ENCODE peak calls at places on chromosome 17, in five cellular contexts. One of them, this sample, is unnamed.

GRCh38 chr17:27533874-27534815 is 77.9 kb downstream of the KSR1 start:
- DNase-seq in caudate nucleus: no peak
- DNase-seq in transverse colon: peak; percentile 33
- DNase-seq in OCI-LY7: no peak
- DNase-seq in coronary artery: no peak
- DNase-seq in this sample: no peak

GRCh38 chr17:10661377-10661906 is 4.3 kb upstream of the MYH3 start:
- DNase-seq in OCI-LY7: no peak
- DNase-seq in caudate nucleus: no peak
- DNase-seq in transverse colon: no peak
- DNase-seq in coronary artery: no peak
- DNase-seq in this sample: no peak

GRCh38 chr17:29760279-29760721 is 137.6 kb upstream of the CORO6 start:
- DNase-seq in caudate nucleus: no peak
- DNase-seq in coronary artery: no peak
- DNase-seq in OCI-LY7: peak; percentile 67
- DNase-seq in transverse colon: peak; percentile 29
- DNase-seq in this sample: no peak

GRCh38 chr17:4453821-4454591 is 20.3 kb downstream of the SPNS3 start:
- DNase-seq in transverse colon: no peak
- DNase-seq in coronary artery: no peak
- DNase-seq in OCI-LY7: no peak
- DNase-seq in caudate nucleus: no peak
- DNase-seq in this sample: no peak

GRCh38 chr17:13520899-13521572 is 80.7 kb downstream of the HS3ST3A1 start:
- DNase-seq in caudate nucleus: no peak
- DNase-seq in coronary artery: no peak
- DNase-seq in OCI-LY7: no peak
- DNase-seq in transverse colon: no peak
- DNase-seq in this sample: no peak

GRCh38 chr17:21019976-21020575 is 22.7 kb downstream of the USP22 start:
- DNase-seq in caudate nucleus: no peak
- DNase-seq in OCI-LY7: peak; percentile 71
- DNase-seq in transverse colon: peak; percentile 39
- DNase-seq in coronary artery: no peak
- DNase-seq in this sample: no peak

GRCh38 chr17:82930043-82930923 is 90.5 kb upstream of the ZNF750 start:
- DNase-seq in coronary artery: peak; percentile 61
- DNase-seq in OCI-LY7: no peak
- DNase-seq in caudate nucleus: no peak
- DNase-seq in transverse colon: peak; percentile 4
- DNase-seq in this sample: no peak

GRCh38 chr17:78132086-78132676 is 1.6 kb downstream of the TMC8 start:
- DNase-seq in caudate nucleus: no peak
- DNase-seq in OCI-LY7: peak; percentile 80
- DNase-seq in transverse colon: peak; percentile 83
- DNase-seq in coronary artery: no peak
- DNase-seq in this sample: no peak

GRCh38 chr17:74922694-74923537 is at the start of gene USH1G:
- DNase-seq in OCI-LY7: no peak
- DNase-seq in coronary artery: no peak
- DNase-seq in caudate nucleus: no peak
- DNase-seq in transverse colon: peak; percentile 17
- DNase-seq in this sample: no peak

GRCh38 chr17:77235370-77236080 is 94.8 kb downstream of the SEC14L1 start:
- DNase-seq in transverse colon: no peak
- DNase-seq in OCI-LY7: no peak
- DNase-seq in caudate nucleus: no peak
- DNase-seq in coronary artery: no peak
- DNase-seq in this sample: peak; percentile 46

GRCh38 chr17:17313350-17313991 is 10.3 kb downstream of the NT5M start:
- DNase-seq in OCI-LY7: peak; percentile 74
- DNase-seq in caudate nucleus: no peak
- DNase-seq in transverse colon: peak; percentile 70
- DNase-seq in coronary artery: no peak
- DNase-seq in this sample: no peak

GRCh38 chr17:83185023-83186002 is 105.9 kb downstream of the METRNL start:
- DNase-seq in coronary artery: peak; percentile 49
- DNase-seq in OCI-LY7: no peak
- DNase-seq in transverse colon: no peak
- DNase-seq in caudate nucleus: no peak
- DNase-seq in this sample: no peak

GRCh38 chr17:16491131-16491702 is 776 bp downstream of the LRRC75A start:
- DNase-seq in transverse colon: peak; percentile 29
- DNase-seq in OCI-LY7: no peak
- DNase-seq in coronary artery: no peak
- DNase-seq in caudate nucleus: no peak
- DNase-seq in this sample: no peak

GRCh38 chr17:60506312-60506711 is 19.7 kb downstream of the APPBP2 start:
- DNase-seq in OCI-LY7: no peak
- DNase-seq in caudate nucleus: no peak
- DNase-seq in coronary artery: no peak
- DNase-seq in transverse colon: no peak
- DNase-seq in this sample: no peak

GRCh38 chr17:61221597-61222471 is 177.8 kb upstream of the TBX2 start:
- DNase-seq in OCI-LY7: no peak
- DNase-seq in transverse colon: no peak
- DNase-seq in caudate nucleus: no peak
- DNase-seq in coronary artery: no peak
- DNase-seq in this sample: no peak

GRCh38 chr17:75031972-75032895 is 14.5 kb downstream of the ATP5PD start:
- DNase-seq in OCI-LY7: no peak
- DNase-seq in transverse colon: peak; percentile 74
- DNase-seq in caudate nucleus: peak; percentile 68
- DNase-seq in coronary artery: peak; percentile 93
- DNase-seq in this sample: peak; percentile 66

GRCh38 chr17:1977583-1978395 is 47.3 kb downstream of the RTN4RL1 start:
- DNase-seq in transverse colon: no peak
- DNase-seq in OCI-LY7: no peak
- DNase-seq in coronary artery: no peak
- DNase-seq in caudate nucleus: no peak
- DNase-seq in this sample: no peak

GRCh38 chr17:67801626-67802175 is 23.6 kb upstream of the BPTF start:
- DNase-seq in OCI-LY7: no peak
- DNase-seq in coronary artery: no peak
- DNase-seq in caudate nucleus: no peak
- DNase-seq in transverse colon: no peak
- DNase-seq in this sample: no peak

GRCh38 chr17:3557768-3558583 is at the start of gene TRPV3:
- DNase-seq in caudate nucleus: no peak
- DNase-seq in OCI-LY7: no peak
- DNase-seq in transverse colon: peak; percentile 84
- DNase-seq in coronary artery: no peak
- DNase-seq in this sample: no peak

GRCh38 chr17:3554440-3554839 is 3.2 kb downstream of the TRPV3 start:
- DNase-seq in transverse colon: no peak
- DNase-seq in caudate nucleus: no peak
- DNase-seq in coronary artery: peak; percentile 47
- DNase-seq in OCI-LY7: no peak
- DNase-seq in this sample: no peak

GRCh38 chr17:12288007-12288406 is 267.3 kb downstream of the MAP2K4 start:
- DNase-seq in OCI-LY7: no peak
- DNase-seq in transverse colon: no peak
- DNase-seq in coronary artery: no peak
- DNase-seq in caudate nucleus: no peak
- DNase-seq in this sample: no peak

GRCh38 chr17:28334666-28335200 is 539 bp downstream of the IFT20 start:
- DNase-seq in OCI-LY7: peak; percentile 23
- DNase-seq in transverse colon: no peak
- DNase-seq in coronary artery: no peak
- DNase-seq in caudate nucleus: no peak
- DNase-seq in this sample: no peak

GRCh38 chr17:80853076-80853475 is 138.6 kb upstream of the CHMP6 start:
- DNase-seq in OCI-LY7: no peak
- DNase-seq in transverse colon: no peak
- DNase-seq in coronary artery: no peak
- DNase-seq in caudate nucleus: no peak
- DNase-seq in this sample: no peak

GRCh38 chr17:43665387-43666101 is 3.8 kb upstream of the MEOX1 start:
- DNase-seq in coronary artery: no peak
- DNase-seq in OCI-LY7: no peak
- DNase-seq in caudate nucleus: no peak
- DNase-seq in transverse colon: no peak
- DNase-seq in this sample: no peak
- H3K27ac ChIP-seq in coronary artery: no peak overlapping the region
- H3K27ac ChIP-seq in OCI-LY7: no peak overlapping the region
- H3K27ac ChIP-seq in caudate nucleus: no peak overlapping the region
- H3K27ac ChIP-seq in transverse colon: no peak overlapping the region
- H3K27ac ChIP-seq in this sample: no peak overlapping the region

GRCh38 chr17:79610151-79610645 is 653 bp downstream of the RBFOX3 start:
- DNase-seq in caudate nucleus: no peak
- DNase-seq in transverse colon: no peak
- DNase-seq in coronary artery: no peak
- DNase-seq in OCI-LY7: no peak
- DNase-seq in this sample: no peak

GRCh38 chr17:79607941-79608728 is 2.7 kb downstream of the RBFOX3 start:
- DNase-seq in transverse colon: peak; percentile 20
- DNase-seq in coronary artery: no peak
- DNase-seq in caudate nucleus: no peak
- DNase-seq in OCI-LY7: no peak
- DNase-seq in this sample: no peak

GRCh38 chr17:79609175-79609589 is 1.7 kb downstream of the RBFOX3 start:
- DNase-seq in OCI-LY7: no peak
- DNase-seq in transverse colon: no peak
- DNase-seq in caudate nucleus: no peak
- DNase-seq in coronary artery: no peak
- DNase-seq in this sample: no peak

GRCh38 chr17:79608729-79609039 is 2.2 kb downstream of the RBFOX3 start:
- DNase-seq in OCI-LY7: no peak
- DNase-seq in coronary artery: no peak
- DNase-seq in transverse colon: no peak
- DNase-seq in caudate nucleus: no peak
- DNase-seq in this sample: no peak

GRCh38 chr17:79609616-79610150 is 1.2 kb downstream of the RBFOX3 start:
- DNase-seq in transverse colon: no peak
- DNase-seq in coronary artery: no peak
- DNase-seq in caudate nucleus: no peak
- DNase-seq in OCI-LY7: no peak
- DNase-seq in this sample: no peak
- H3K27ac ChIP-seq in transverse colon: peak overlapping the region; percentile 53
- H3K27ac ChIP-seq in coronary artery: no peak overlapping the region
- H3K27ac ChIP-seq in caudate nucleus: no peak overlapping the region
- H3K27ac ChIP-seq in OCI-LY7: no peak overlapping the region
- H3K27ac ChIP-seq in this sample: no peak overlapping the region

DNA sequence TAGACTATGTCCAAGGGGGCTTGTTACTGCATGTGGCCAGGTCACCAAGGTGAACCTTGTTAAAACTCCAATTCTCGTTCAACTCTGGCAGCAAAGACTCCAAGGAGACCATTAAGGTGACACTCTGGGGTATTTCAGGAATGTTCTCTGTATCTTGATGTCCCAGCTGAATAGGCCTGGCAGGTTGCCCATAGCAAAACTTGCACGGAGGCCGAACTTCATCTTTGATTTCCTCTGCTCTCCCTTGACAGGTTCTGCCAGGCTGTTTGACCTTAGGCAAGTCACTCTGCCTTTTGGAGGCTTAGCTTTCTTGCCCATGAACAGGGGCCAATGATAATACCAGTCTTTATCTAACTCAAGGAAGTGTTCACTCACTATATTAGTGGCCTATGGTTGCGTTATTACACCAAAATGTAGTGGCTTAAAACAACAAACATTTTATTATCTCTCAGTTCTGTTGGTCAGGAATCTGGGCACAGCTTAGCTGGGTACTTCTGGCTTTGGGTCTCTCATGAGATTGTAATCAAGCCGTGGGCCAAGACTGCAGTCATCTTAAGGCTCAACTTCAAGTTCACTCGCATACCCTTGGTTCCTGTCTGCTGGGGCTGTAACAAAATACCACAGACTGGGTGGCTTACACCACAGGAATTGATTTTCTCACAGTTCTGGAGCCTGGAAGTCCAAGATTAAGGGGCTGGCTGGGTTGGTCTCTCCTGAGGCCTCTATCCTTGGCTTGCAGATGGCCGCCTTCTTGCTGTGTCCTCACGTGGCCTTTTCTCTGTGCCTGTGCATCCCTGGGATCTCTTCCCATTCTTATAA is 168.5 kb downstream of the UTP18 start:
- DNase-seq in coronary artery: no peak
- DNase-seq in OCI-LY7: no peak
- DNase-seq in transverse colon: no peak
- DNase-seq in caudate nucleus: no peak
- DNase-seq in this sample: no peak
- H3K27ac ChIP-seq in coronary artery: no peak overlapping the region
- H3K27ac ChIP-seq in OCI-LY7: no peak overlapping the region
- H3K27ac ChIP-seq in transverse colon: no peak overlapping the region
- H3K27ac ChIP-seq in caudate nucleus: no peak overlapping the region
- H3K27ac ChIP-seq in this sample: no peak overlapping the region

DNA sequence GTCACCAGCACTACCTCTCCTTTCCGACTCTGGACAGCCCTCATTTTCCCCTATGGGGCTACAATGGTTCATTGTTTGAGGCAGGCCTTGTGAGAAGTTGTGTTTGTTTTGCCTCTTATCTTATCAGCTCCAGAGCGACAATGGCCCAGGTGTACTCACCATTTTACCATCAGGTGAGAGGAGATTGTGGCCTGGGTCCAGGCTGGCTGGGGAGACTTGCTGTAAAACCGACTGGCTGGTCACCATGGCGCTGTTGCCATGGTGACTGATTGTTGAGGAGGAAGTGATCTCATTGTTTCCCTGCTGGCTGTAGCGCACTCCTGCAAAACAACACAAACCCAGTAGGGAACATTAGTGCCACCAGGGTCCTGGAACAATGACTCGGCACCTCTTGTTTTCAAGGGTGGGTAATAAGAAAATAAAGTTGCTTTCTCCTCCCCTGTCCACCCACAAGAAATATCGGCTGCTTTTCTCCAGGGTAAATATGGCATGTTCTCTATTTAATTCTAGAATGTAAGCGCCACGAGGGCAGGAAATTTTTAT is 34.4 kb downstream of the HNF1B start:
- DNase-seq in coronary artery: no peak
- DNase-seq in OCI-LY7: peak; percentile 25
- DNase-seq in caudate nucleus: no peak
- DNase-seq in transverse colon: peak; percentile 94
- DNase-seq in this sample: no peak
- H3K27ac ChIP-seq in coronary artery: no peak overlapping the region
- H3K27ac ChIP-seq in OCI-LY7: no peak overlapping the region
- H3K27ac ChIP-seq in caudate nucleus: no peak overlapping the region
- H3K27ac ChIP-seq in transverse colon: peak overlapping the region; percentile 86
- H3K27ac ChIP-seq in this sample: no peak overlapping the region

DNA sequence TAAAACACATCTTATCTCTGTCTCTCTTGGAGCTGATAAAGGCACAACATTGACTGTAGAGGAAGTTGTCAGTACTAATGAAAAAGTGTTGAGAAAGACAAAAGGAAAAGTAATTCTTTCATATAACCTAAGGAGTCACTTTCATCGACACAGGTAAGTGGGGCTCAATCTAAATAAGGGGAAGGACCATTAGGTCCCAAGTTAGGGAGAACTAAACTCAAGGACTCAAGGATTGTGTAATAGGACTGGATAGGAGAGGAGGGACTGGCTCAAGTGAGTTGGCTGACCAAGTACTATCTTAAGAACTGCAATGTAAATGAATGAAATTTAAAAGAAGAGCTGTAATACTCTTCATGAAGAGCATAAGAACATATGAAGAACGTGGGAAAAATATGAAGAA is 55.7 kb downstream of the GRB7 start:
- DNase-seq in coronary artery: no peak
- DNase-seq in OCI-LY7: no peak
- DNase-seq in caudate nucleus: no peak
- DNase-seq in transverse colon: no peak
- DNase-seq in this sample: no peak
- H3K27ac ChIP-seq in coronary artery: no peak overlapping the region
- H3K27ac ChIP-seq in OCI-LY7: peak overlapping the region; percentile 99
- H3K27ac ChIP-seq in caudate nucleus: no peak overlapping the region
- H3K27ac ChIP-seq in transverse colon: no peak overlapping the region
- H3K27ac ChIP-seq in this sample: no peak overlapping the region

GRCh38 chr17:35052780-35053179 is 10.7 kb downstream of the RFFL start:
- DNase-seq in coronary artery: no peak
- DNase-seq in OCI-LY7: no peak
- DNase-seq in transverse colon: no peak
- DNase-seq in caudate nucleus: no peak
- DNase-seq in this sample: no peak
- H3K27ac ChIP-seq in coronary artery: no peak overlapping the region
- H3K27ac ChIP-seq in OCI-LY7: no peak overlapping the region
- H3K27ac ChIP-seq in transverse colon: peak overlapping the region; percentile 75
- H3K27ac ChIP-seq in caudate nucleus: peak overlapping the region; percentile 63
- H3K27ac ChIP-seq in this sample: peak overlapping the region; percentile 26